ENCODE peak calls at places on chromosomes 16 and 17, in five cellular contexts. K is GM12864, B is choroid plexus epithelial cell, P is psoas muscle, L is A549. Z is an unnamed sample.

GRCh38 chr17:52383493-52384100 is 225.1 kb upstream of the CA10 start:
- DNase-seq in K (peak), B (peak), P (no peak), L (peak), Z (peak)

GRCh38 chr16:66131156-66131807 is 235.2 kb upstream of the CDH5 start:
- DNase-seq in K (no peak), B (peak), P (no peak), L (no peak), Z (no peak)

GRCh38 chr16:76387994-76388393 is 110.8 kb downstream of the CNTNAP4 start:
- DNase-seq in K (no peak), B (no peak), P (no peak), L (no peak), Z (no peak)

GRCh38 chr16:86952769-86953168 is 364.4 kb downstream of the C16orf95 start:
- DNase-seq in K (no peak), B (peak), P (no peak), L (no peak), Z (no peak)

GRCh38 chr17:43019418-43019817 is 2.8 kb downstream of the VAT1 start:
- DNase-seq in K (no peak), B (peak), P (no peak), L (no peak), Z (no peak)

GRCh38 chr17:76643553-76644148 is at the start of gene ST6GALNAC1:
- DNase-seq in K (no peak), B (no peak), P (no peak), L (no peak), Z (no peak)

GRCh38 chr16:77780378-77780837 is 8.0 kb upstream of the VAT1L start:
- DNase-seq in K (no peak), B (peak), P (no peak), L (peak), Z (no peak)

GRCh38 chr16:734981-735881 is 5.6 kb downstream of the CIAO3 start:
- DNase-seq in K (no peak), B (no peak), P (no peak), L (no peak), Z (no peak)

GRCh38 chr17:58401287-58401686 is 16.0 kb downstream of the RNF43 start:
- DNase-seq in K (no peak), B (no peak), P (no peak), L (no peak), Z (no peak)

GRCh38 chr16:66695935-66696668 is 441 bp downstream of the CMTM4 start:
- DNase-seq in K (no peak), B (no peak), P (peak), L (peak), Z (no peak)

GRCh38 chr16:14553447-14553846 is 76.6 kb downstream of the PARN start:
- DNase-seq in K (no peak), B (no peak), P (no peak), L (no peak), Z (no peak)

GRCh38 chr17:13266596-13266995 is 248.8 kb upstream of the ELAC2 start:
- DNase-seq in K (no peak), B (peak), P (no peak), L (no peak), Z (no peak)

GRCh38 chr17:40177275-40177874 is at the start of gene RAPGEFL1:
- DNase-seq in K (no peak), B (peak), P (peak), L (no peak), Z (peak)

GRCh38 chr17:78883090-78883532 is 19.9 kb downstream of the CEP295NL start:
- DNase-seq in K (no peak), B (peak), P (peak), L (peak), Z (no peak)

GRCh38 chr16:67562918-67563707 is 787 bp downstream of the CTCF start:
- DNase-seq in K (no peak), B (peak), P (peak), L (no peak), Z (peak)

GRCh38 chr17:73522107-73522506 is 122.1 kb downstream of the SDK2 start:
- DNase-seq in K (no peak), B (no peak), P (peak), L (no peak), Z (no peak)

GRCh38 chr16:10871157-10871991 is 5.6 kb upstream of the CIITA start:
- DNase-seq in K (no peak), B (peak), P (no peak), L (no peak), Z (peak)

GRCh38 chr16:65667013-65667578 is 545.2 kb upstream of the CDH11 start:
- DNase-seq in K (no peak), B (peak), P (no peak), L (no peak), Z (no peak)

GRCh38 chr17:29549169-29549935 is 17.5 kb downstream of the ABHD15 start:
- DNase-seq in K (no peak), B (peak), P (no peak), L (no peak), Z (peak)

GRCh38 chr17:27009087-27009486 is 284.8 kb upstream of the WSB1 start:
- DNase-seq in K (no peak), B (no peak), P (no peak), L (no peak), Z (no peak)

GRCh38 chr17:63675607-63676539 is 24.1 kb downstream of the LIMD2 start:
- DNase-seq in K (no peak), B (peak), P (peak), L (no peak), Z (no peak)

GRCh38 chr16:83060-83603 is 5.1 kb downstream of the MPG start:
- DNase-seq in K (no peak), B (no peak), P (no peak), L (no peak), Z (no peak)

GRCh38 chr16:13036600-13036999 is 135.2 kb downstream of the SHISA9 start:
- DNase-seq in K (no peak), B (peak), P (no peak), L (peak), Z (no peak)

GRCh38 chr17:47847341-47848197 is 3.4 kb downstream of the SP6 start:
- DNase-seq in K (no peak), B (peak), P (no peak), L (no peak), Z (no peak)

GRCh38 chr16:50747206-50747956 is 5.5 kb downstream of the CYLD start:
- DNase-seq in K (peak), B (peak), P (no peak), L (no peak), Z (no peak)

GRCh38 chr16:47578033-47578432 is 116.9 kb downstream of the PHKB start:
- DNase-seq in K (no peak), B (no peak), P (no peak), L (no peak), Z (no peak)

GRCh38 chr16:47577029-47577428 is 115.9 kb downstream of the PHKB start:
- DNase-seq in K (no peak), B (no peak), P (no peak), L (no peak), Z (no peak)

GRCh38 chr16:47578573-47578972 is 117.4 kb downstream of the PHKB start:
- DNase-seq in K (no peak), B (peak), P (no peak), L (no peak), Z (no peak)

GRCh38 chr16:47584464-47585225 is 123.5 kb downstream of the PHKB start:
- DNase-seq in K (no peak), B (no peak), P (no peak), L (no peak), Z (no peak)

DNA sequence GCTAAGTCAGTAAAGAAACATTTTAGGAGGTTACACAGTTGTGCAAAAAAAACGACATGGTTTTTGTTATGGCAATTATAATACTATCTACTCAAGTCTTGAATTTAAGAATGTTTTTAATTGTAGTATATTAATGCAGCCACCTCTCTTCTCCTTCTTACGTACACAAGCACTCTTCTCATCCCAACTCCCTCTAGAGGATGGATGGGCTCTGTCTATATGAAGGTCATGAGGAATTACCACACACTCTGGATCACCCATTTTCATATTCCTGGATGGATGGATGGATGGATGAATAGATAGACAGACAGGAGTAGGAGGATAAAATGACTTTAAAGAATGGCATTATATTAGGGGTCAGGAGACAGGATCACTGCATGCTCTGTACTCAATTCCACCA is 120.0 kb downstream of the PHKB start:
- DNase-seq in K (no peak), B (peak), P (no peak), L (no peak), Z (no peak)
- TF ChIP-seq CTCF in K (no peak), B (peak), P (no peak), L (no peak), Z (no peak)

DNA sequence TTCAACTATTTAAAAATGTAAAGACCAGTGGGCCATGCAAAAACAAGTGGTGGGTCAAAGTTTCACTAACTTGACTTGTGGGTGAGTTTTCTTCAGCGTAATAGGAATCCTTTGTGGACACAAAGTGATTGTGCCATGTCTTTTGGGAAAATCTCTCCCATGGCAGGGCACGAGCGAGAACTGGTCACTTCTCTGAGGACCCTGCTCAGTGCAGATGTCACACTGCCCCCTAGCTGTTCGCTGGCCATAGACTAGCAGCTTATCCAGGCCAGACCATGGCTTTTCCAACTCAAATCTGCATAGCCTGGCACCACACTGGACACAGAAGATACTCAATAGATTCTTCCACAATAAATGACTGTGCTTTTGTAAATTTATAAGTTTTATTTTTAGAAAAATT is 306.0 kb upstream of the CCL2 start:
- DNase-seq in K (no peak), B (no peak), P (no peak), L (no peak), Z (no peak)
- TF ChIP-seq CTCF in K (peak), B (no peak), P (no peak), L (peak), Z (no peak)

GRCh38 chr17:16348586-16348985 is 4.7 kb downstream of the CENPV start:
- DNase-seq in K (no peak), B (no peak), P (no peak), L (no peak), Z (no peak)

GRCh38 chr17:16343569-16343968 is 9.7 kb downstream of the CENPV start:
- DNase-seq in K (no peak), B (no peak), P (no peak), L (no peak), Z (no peak)

GRCh38 chr17:16346721-16347271 is 6.5 kb downstream of the CENPV start:
- DNase-seq in K (no peak), B (no peak), P (no peak), L (no peak), Z (no peak)

GRCh38 chr17:16342979-16343378 is 10.3 kb downstream of the CENPV start:
- DNase-seq in K (no peak), B (no peak), P (peak), L (no peak), Z (no peak)

DNA sequence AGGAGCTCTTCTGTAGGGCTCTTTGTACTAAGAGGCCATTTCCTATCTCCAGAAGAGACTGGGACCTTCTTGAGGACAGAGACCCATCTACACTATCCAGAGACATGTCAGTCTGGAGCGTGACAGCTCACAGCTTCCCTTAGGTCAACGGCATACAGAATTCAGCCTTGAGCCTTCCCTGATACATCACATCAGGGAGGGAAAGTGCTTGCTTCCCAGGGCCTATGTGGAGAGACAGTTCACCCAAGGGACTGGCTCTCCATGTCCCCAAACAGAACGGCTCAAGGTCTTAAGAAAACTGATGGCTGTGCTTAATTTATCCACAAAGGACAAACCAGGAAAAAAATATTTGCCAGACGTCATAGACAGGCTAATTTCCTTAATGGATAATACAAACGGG is 7.7 kb downstream of the CENPV start:
- DNase-seq in K (no peak), B (no peak), P (no peak), L (no peak), Z (no peak)
- TF ChIP-seq CTCF in K (no peak), B (no peak), P (no peak), L (no peak), Z (no peak)

GRCh38 chr17:50547035-50547735 is at the start of gene SPATA20:
- DNase-seq in K (peak), B (peak), P (peak), L (peak), Z (peak)

GRCh38 chr17:50547736-50548083 is 736 bp downstream of the SPATA20 start:
- DNase-seq in K (no peak), B (no peak), P (no peak), L (no peak), Z (no peak)

GRCh38 chr17:50548831-50549230 is 1.9 kb downstream of the SPATA20 start:
- DNase-seq in K (no peak), B (no peak), P (no peak), L (no peak), Z (no peak)

GRCh38 chr17:50545306-50545705 is 1.7 kb upstream of the SPATA20 start:
- DNase-seq in K (no peak), B (no peak), P (no peak), L (no peak), Z (no peak)

DNA sequence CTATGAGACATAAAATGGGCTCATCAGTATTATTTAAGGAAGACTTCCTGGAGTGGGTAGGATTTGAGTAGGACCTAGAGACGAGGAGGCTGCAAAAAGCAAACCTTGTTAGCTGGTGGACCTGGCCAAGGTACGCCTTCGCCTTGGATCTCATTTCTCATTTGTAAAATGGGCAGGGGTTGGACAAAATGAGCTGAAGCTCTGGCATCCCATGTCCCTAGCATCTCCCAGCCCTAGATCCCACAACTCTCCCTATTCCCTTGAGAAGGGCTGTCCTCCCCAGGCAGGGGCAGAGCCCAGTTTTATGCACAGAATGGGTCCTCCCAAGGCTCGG is 306 bp upstream of the SPATA20 start:
- DNase-seq in K (no peak), B (no peak), P (no peak), L (no peak), Z (no peak)
- TF ChIP-seq CTCF in K (no peak), B (no peak), P (no peak), L (no peak), Z (no peak)

GRCh38 chr17:79993390-79994221 is 42.1 kb downstream of the TBC1D16 start:
- DNase-seq in K (no peak), B (peak), P (peak), L (peak), Z (no peak)
- TF ChIP-seq CTCF in K (no peak), B (no peak), P (no peak), L (no peak), Z (no peak)